ENCODE peak calls at places on chromosomes 4 and X, in six cellular contexts. One of them, this sample, is unnamed.

GRCh38 chr4:182337366-182337765 is 94.2 kb downstream of the TENM3 start:
- DNase-seq in NCI-H1417 treated with DMSO at 0.1 percent for 48 hours: no peak
- DNase-seq in adipocyte: peak
- DNase-seq in activated T-cell treated with anti-CD3 and anti-CD28 coated beads for 48 hours: no peak
- DNase-seq in choroid plexus epithelial cell: peak
- DNase-seq in upper lobe of left lung: no peak
- DNase-seq in this sample: no peak

GRCh38 chr4:7767966-7768365 is 171.7 kb downstream of the AFAP1 start:
- DNase-seq in adipocyte: no peak
- DNase-seq in NCI-H1417 treated with DMSO at 0.1 percent for 48 hours: no peak
- DNase-seq in upper lobe of left lung: no peak
- DNase-seq in choroid plexus epithelial cell: no peak
- DNase-seq in activated T-cell treated with anti-CD3 and anti-CD28 coated beads for 48 hours: no peak
- DNase-seq in this sample: no peak

GRCh38 chr4:114883641-114884040 is 229.8 kb downstream of the NDST4 start:
- DNase-seq in upper lobe of left lung: no peak
- DNase-seq in activated T-cell treated with anti-CD3 and anti-CD28 coated beads for 48 hours: no peak
- DNase-seq in adipocyte: no peak
- DNase-seq in choroid plexus epithelial cell: no peak
- DNase-seq in NCI-H1417 treated with DMSO at 0.1 percent for 48 hours: no peak
- DNase-seq in this sample: no peak

GRCh38 chrX:109857898-109858297 is 124.8 kb upstream of the ACSL4 start:
- DNase-seq in adipocyte: peak
- DNase-seq in NCI-H1417 treated with DMSO at 0.1 percent for 48 hours: no peak
- DNase-seq in activated T-cell treated with anti-CD3 and anti-CD28 coated beads for 48 hours: no peak
- DNase-seq in upper lobe of left lung: no peak
- DNase-seq in choroid plexus epithelial cell: peak
- DNase-seq in this sample: no peak

GRCh38 chrX:74835566-74835965 is 89.7 kb downstream of the NEXMIF start:
- DNase-seq in upper lobe of left lung: no peak
- DNase-seq in NCI-H1417 treated with DMSO at 0.1 percent for 48 hours: no peak
- DNase-seq in choroid plexus epithelial cell: no peak
- DNase-seq in activated T-cell treated with anti-CD3 and anti-CD28 coated beads for 48 hours: no peak
- DNase-seq in adipocyte: no peak
- DNase-seq in this sample: no peak

GRCh38 chr4:190017357-190018200 is 9.5 kb downstream of the FRG2 start:
- DNase-seq in activated T-cell treated with anti-CD3 and anti-CD28 coated beads for 48 hours: no peak
- DNase-seq in adipocyte: no peak
- DNase-seq in upper lobe of left lung: peak
- DNase-seq in NCI-H1417 treated with DMSO at 0.1 percent for 48 hours: no peak
- DNase-seq in choroid plexus epithelial cell: no peak
- DNase-seq in this sample: no peak

GRCh38 chr4:42280327-42281095 is 116.8 kb upstream of the SHISA3 start:
- DNase-seq in activated T-cell treated with anti-CD3 and anti-CD28 coated beads for 48 hours: no peak
- DNase-seq in NCI-H1417 treated with DMSO at 0.1 percent for 48 hours: no peak
- DNase-seq in choroid plexus epithelial cell: peak
- DNase-seq in adipocyte: peak
- DNase-seq in upper lobe of left lung: no peak
- DNase-seq in this sample: no peak

GRCh38 chrX:106919932-106920452 is at the start of gene CLDN2:
- DNase-seq in choroid plexus epithelial cell: peak
- DNase-seq in adipocyte: no peak
- DNase-seq in upper lobe of left lung: no peak
- DNase-seq in NCI-H1417 treated with DMSO at 0.1 percent for 48 hours: no peak
- DNase-seq in activated T-cell treated with anti-CD3 and anti-CD28 coated beads for 48 hours: no peak
- DNase-seq in this sample: no peak

GRCh38 chr4:25969374-25969773 is 55.4 kb downstream of the SMIM20 start:
- DNase-seq in activated T-cell treated with anti-CD3 and anti-CD28 coated beads for 48 hours: no peak
- DNase-seq in upper lobe of left lung: no peak
- DNase-seq in NCI-H1417 treated with DMSO at 0.1 percent for 48 hours: no peak
- DNase-seq in choroid plexus epithelial cell: no peak
- DNase-seq in adipocyte: no peak
- DNase-seq in this sample: no peak

GRCh38 chr4:156545003-156545785 is 426.4 kb downstream of the PDGFC start:
- DNase-seq in adipocyte: peak
- DNase-seq in NCI-H1417 treated with DMSO at 0.1 percent for 48 hours: no peak
- DNase-seq in choroid plexus epithelial cell: peak
- DNase-seq in upper lobe of left lung: no peak
- DNase-seq in activated T-cell treated with anti-CD3 and anti-CD28 coated beads for 48 hours: no peak
- DNase-seq in this sample: no peak

GRCh38 chr4:22187203-22187835 is 238.7 kb upstream of the KCNIP4 start:
- DNase-seq in NCI-H1417 treated with DMSO at 0.1 percent for 48 hours: no peak
- DNase-seq in choroid plexus epithelial cell: no peak
- DNase-seq in activated T-cell treated with anti-CD3 and anti-CD28 coated beads for 48 hours: no peak
- DNase-seq in adipocyte: no peak
- DNase-seq in upper lobe of left lung: no peak
- DNase-seq in this sample: no peak

GRCh38 chr4:89769856-89770255 is 67.1 kb downstream of the SNCA start:
- DNase-seq in NCI-H1417 treated with DMSO at 0.1 percent for 48 hours: no peak
- DNase-seq in activated T-cell treated with anti-CD3 and anti-CD28 coated beads for 48 hours: no peak
- DNase-seq in adipocyte: no peak
- DNase-seq in choroid plexus epithelial cell: no peak
- DNase-seq in upper lobe of left lung: no peak
- DNase-seq in this sample: no peak

GRCh38 chrX:153226344-153227190 is 47.5 kb downstream of the MAGEA1 start:
- DNase-seq in adipocyte: peak
- DNase-seq in NCI-H1417 treated with DMSO at 0.1 percent for 48 hours: no peak
- DNase-seq in choroid plexus epithelial cell: peak
- DNase-seq in activated T-cell treated with anti-CD3 and anti-CD28 coated beads for 48 hours: peak
- DNase-seq in upper lobe of left lung: peak
- DNase-seq in this sample: peak

GRCh38 chr4:24003926-24004325 is 114.1 kb upstream of the PPARGC1A start:
- DNase-seq in NCI-H1417 treated with DMSO at 0.1 percent for 48 hours: no peak
- DNase-seq in choroid plexus epithelial cell: peak
- DNase-seq in upper lobe of left lung: no peak
- DNase-seq in adipocyte: peak
- DNase-seq in activated T-cell treated with anti-CD3 and anti-CD28 coated beads for 48 hours: no peak
- DNase-seq in this sample: no peak

GRCh38 chrX:130121505-130121800 is 11.2 kb upstream of the ELF4 start:
- DNase-seq in NCI-H1417 treated with DMSO at 0.1 percent for 48 hours: no peak
- DNase-seq in adipocyte: no peak
- DNase-seq in activated T-cell treated with anti-CD3 and anti-CD28 coated beads for 48 hours: no peak
- DNase-seq in choroid plexus epithelial cell: no peak
- DNase-seq in upper lobe of left lung: no peak
- DNase-seq in this sample: no peak

GRCh38 chr4:108926058-108926457 is 163.2 kb upstream of the ETNPPL start:
- DNase-seq in choroid plexus epithelial cell: peak
- DNase-seq in activated T-cell treated with anti-CD3 and anti-CD28 coated beads for 48 hours: no peak
- DNase-seq in NCI-H1417 treated with DMSO at 0.1 percent for 48 hours: no peak
- DNase-seq in adipocyte: peak
- DNase-seq in upper lobe of left lung: no peak
- DNase-seq in this sample: no peak

GRCh38 chr4:142777045-142777743 is 68.9 kb downstream of the INPP4B start:
- DNase-seq in upper lobe of left lung: no peak
- DNase-seq in NCI-H1417 treated with DMSO at 0.1 percent for 48 hours: no peak
- DNase-seq in activated T-cell treated with anti-CD3 and anti-CD28 coated beads for 48 hours: no peak
- DNase-seq in choroid plexus epithelial cell: no peak
- DNase-seq in adipocyte: peak
- DNase-seq in this sample: no peak

GRCh38 chrX:65392284-65392683 is 142.3 kb downstream of the LAS1L start:
- DNase-seq in upper lobe of left lung: peak
- DNase-seq in choroid plexus epithelial cell: no peak
- DNase-seq in NCI-H1417 treated with DMSO at 0.1 percent for 48 hours: no peak
- DNase-seq in activated T-cell treated with anti-CD3 and anti-CD28 coated beads for 48 hours: no peak
- DNase-seq in adipocyte: no peak
- DNase-seq in this sample: no peak

GRCh38 chr4:10054571-10055041 is 33.3 kb upstream of the SLC2A9 start:
- DNase-seq in choroid plexus epithelial cell: no peak
- DNase-seq in adipocyte: no peak
- DNase-seq in NCI-H1417 treated with DMSO at 0.1 percent for 48 hours: no peak
- DNase-seq in upper lobe of left lung: no peak
- DNase-seq in activated T-cell treated with anti-CD3 and anti-CD28 coated beads for 48 hours: no peak
- DNase-seq in this sample: peak

GRCh38 chr4:113433116-113433515 is 328.4 kb downstream of the CAMK2D start:
- DNase-seq in upper lobe of left lung: no peak
- DNase-seq in choroid plexus epithelial cell: no peak
- DNase-seq in NCI-H1417 treated with DMSO at 0.1 percent for 48 hours: no peak
- DNase-seq in activated T-cell treated with anti-CD3 and anti-CD28 coated beads for 48 hours: no peak
- DNase-seq in adipocyte: no peak
- DNase-seq in this sample: no peak

GRCh38 chrX:49186125-49187027 is at the start of gene PRICKLE3:
- DNase-seq in upper lobe of left lung: peak
- DNase-seq in activated T-cell treated with anti-CD3 and anti-CD28 coated beads for 48 hours: peak
- DNase-seq in adipocyte: peak
- DNase-seq in choroid plexus epithelial cell: peak
- DNase-seq in NCI-H1417 treated with DMSO at 0.1 percent for 48 hours: no peak
- DNase-seq in this sample: no peak

GRCh38 chr4:100450449-100450848 is 67.4 kb downstream of the EMCN start:
- DNase-seq in choroid plexus epithelial cell: no peak
- DNase-seq in activated T-cell treated with anti-CD3 and anti-CD28 coated beads for 48 hours: no peak
- DNase-seq in upper lobe of left lung: no peak
- DNase-seq in NCI-H1417 treated with DMSO at 0.1 percent for 48 hours: no peak
- DNase-seq in adipocyte: no peak
- DNase-seq in this sample: no peak

GRCh38 chrX:1475881-1476280 is 23.2 kb upstream of the ASMTL start:
- DNase-seq in adipocyte: no peak
- DNase-seq in NCI-H1417 treated with DMSO at 0.1 percent for 48 hours: no peak
- DNase-seq in choroid plexus epithelial cell: no peak
- DNase-seq in upper lobe of left lung: no peak
- DNase-seq in activated T-cell treated with anti-CD3 and anti-CD28 coated beads for 48 hours: no peak
- DNase-seq in this sample: peak

GRCh38 chrX:155767101-155767878 is 113.9 kb upstream of the VAMP7 start:
- DNase-seq in activated T-cell treated with anti-CD3 and anti-CD28 coated beads for 48 hours: no peak
- DNase-seq in adipocyte: peak
- DNase-seq in choroid plexus epithelial cell: peak
- DNase-seq in NCI-H1417 treated with DMSO at 0.1 percent for 48 hours: no peak
- DNase-seq in upper lobe of left lung: peak
- DNase-seq in this sample: no peak

GRCh38 chr4:39699676-39700409 is 1.9 kb downstream of the UBE2K start:
- DNase-seq in choroid plexus epithelial cell: peak
- DNase-seq in NCI-H1417 treated with DMSO at 0.1 percent for 48 hours: no peak
- DNase-seq in activated T-cell treated with anti-CD3 and anti-CD28 coated beads for 48 hours: no peak
- DNase-seq in upper lobe of left lung: no peak
- DNase-seq in adipocyte: peak
- DNase-seq in this sample: no peak

GRCh38 chr4:183101956-183102480 is 3.0 kb downstream of the WWC2 start:
- DNase-seq in upper lobe of left lung: no peak
- DNase-seq in choroid plexus epithelial cell: no peak
- DNase-seq in activated T-cell treated with anti-CD3 and anti-CD28 coated beads for 48 hours: no peak
- DNase-seq in adipocyte: no peak
- DNase-seq in NCI-H1417 treated with DMSO at 0.1 percent for 48 hours: no peak
- DNase-seq in this sample: no peak

GRCh38 chr4:137524642-137525384 is 7.5 kb downstream of the PCDH18 start:
- DNase-seq in choroid plexus epithelial cell: peak
- DNase-seq in adipocyte: peak
- DNase-seq in activated T-cell treated with anti-CD3 and anti-CD28 coated beads for 48 hours: no peak
- DNase-seq in upper lobe of left lung: no peak
- DNase-seq in NCI-H1417 treated with DMSO at 0.1 percent for 48 hours: no peak
- DNase-seq in this sample: no peak